ENCODE peak calls at places on chromosomes 13 and 19, in four cellular contexts. J, A, G and Y are unnamed samples.
A peak's percentile ranks its signal among the peaks of the same experiment; 100 is the strongest.

GRCh38 chr19:13143135-13143534 is 7.0 kb downstream of the STX10 start:
- DNase-seq in A (no peak), G (no peak), J (no peak), Y (no peak)

GRCh38 chr19:31013391-31013975 is 335.8 kb downstream of the TSHZ3 start:
- DNase-seq in J (no peak), A (no peak), G (no peak), Y (no peak)

GRCh38 chr19:35294859-35295258 is 2.9 kb downstream of the MAG start:
- DNase-seq in G (no peak), A (no peak), J (no peak), Y (no peak)

GRCh38 chr19:9914315-9915207 is 21.8 kb downstream of the OLFM2 start:
- DNase-seq in G (peak; percentile 74), J (peak; percentile 88), A (peak; percentile 93), Y (peak; percentile 77)

GRCh38 chr19:17454579-17454978 is 6.1 kb upstream of the TMEM221 start:
- DNase-seq in A (no peak), G (no peak), J (no peak), Y (no peak)

GRCh38 chr19:18869231-18869575 is 26.8 kb downstream of the CERS1 start:
- DNase-seq in G (no peak), J (no peak), A (no peak), Y (no peak)

GRCh38 chr19:42122691-42123607 is 9.3 kb downstream of the POU2F2 start:
- DNase-seq in A (no peak), J (peak; percentile 81), G (peak; percentile 44), Y (peak; percentile 26)

GRCh38 chr19:16764280-16764679 is 44.6 kb downstream of the NWD1 start:
- DNase-seq in G (no peak), J (no peak), A (no peak), Y (no peak)

GRCh38 chr13:28583661-28584091 is 75.3 kb upstream of the POMP start:
- DNase-seq in A (no peak), J (no peak), G (no peak), Y (no peak)

GRCh38 chr13:29946093-29946492 is 95.7 kb upstream of the UBL3 start:
- DNase-seq in J (no peak), A (no peak), G (no peak), Y (no peak)

GRCh38 chr13:31930901-31931522 is 100.6 kb upstream of the FRY start:
- DNase-seq in A (no peak), G (no peak), J (peak; percentile 28), Y (no peak)

GRCh38 chr13:107043016-107043957 is 475.4 kb upstream of the ARGLU1 start:
- DNase-seq in G (no peak), A (no peak), J (no peak), Y (no peak)

GRCh38 chr19:6071840-6072239 is 38.5 kb downstream of the RFX2 start:
- DNase-seq in J (no peak), A (peak; percentile 29), G (no peak), Y (no peak)

GRCh38 chr19:29587518-29587986 is 18.5 kb upstream of the POP4 start:
- DNase-seq in G (no peak), J (peak; percentile 82), A (no peak), Y (peak; percentile 49)

GRCh38 chr19:31894451-31894850 is 451.0 kb upstream of the ZNF507 start:
- DNase-seq in A (no peak), J (no peak), G (no peak), Y (no peak)

GRCh38 chr13:32969516-32969941 is 46.7 kb upstream of the KL start:
- DNase-seq in A (no peak), J (peak; percentile 8), G (no peak), Y (no peak)

GRCh38 chr19:27759896-27760295 is 1453.1 kb downstream of the UQCRFS1 start:
- DNase-seq in J (no peak), A (no peak), G (no peak), Y (no peak)

GRCh38 chr19:844300-844971 is 3.6 kb downstream of the PRTN3 start:
- DNase-seq in A (no peak), G (no peak), J (no peak), Y (no peak)

GRCh38 chr13:75195479-75196111 is 286.4 kb downstream of the TBC1D4 start:
- DNase-seq in J (no peak), A (no peak), G (no peak), Y (no peak)

GRCh38 chr13:60701919-60702318 is 304.9 kb downstream of the TDRD3 start:
- DNase-seq in G (no peak), J (no peak), A (no peak), Y (no peak)

GRCh38 chr13:71278512-71278911 is 588.5 kb downstream of the DACH1 start:
- DNase-seq in G (no peak), A (no peak), J (no peak), Y (no peak)

GRCh38 chr13:26785845-26786630 is 25.5 kb upstream of the GPR12 start:
- DNase-seq in J (peak; percentile 50), G (peak; percentile 86), A (peak; percentile 92), Y (peak; percentile 29)

GRCh38 chr19:8505680-8506401 is 3.4 kb upstream of the PRAM1 start:
- DNase-seq in G (peak; percentile 75), J (peak; percentile 82), A (peak; percentile 92), Y (peak; percentile 49)

GRCh38 chr13:99580500-99581268 is 79.4 kb downstream of the TM9SF2 start:
- DNase-seq in A (no peak), J (no peak), G (no peak), Y (no peak)

GRCh38 chr13:99339736-99340392 is 32.7 kb upstream of the GPR183 start:
- DNase-seq in J (peak; percentile 56), A (no peak), G (no peak), Y (peak; percentile 50)

GRCh38 chr19:16470911-16471811 is 609 bp downstream of the EPS15L1 start:
- DNase-seq in A (peak; percentile 89), G (peak; percentile 50), J (peak; percentile 47), Y (no peak)

GRCh38 chr19:1248454-1249297 is at the start of gene MIDN:
- DNase-seq in J (peak; percentile 91), G (peak; percentile 85), A (peak; percentile 96), Y (peak; percentile 77)

GRCh38 chr13:64274481-64275217 is 2859.0 kb upstream of the PCDH20 start:
- DNase-seq in A (no peak), J (no peak), G (no peak), Y (no peak)

GRCh38 chr19:30536975-30537374 is 164.8 kb downstream of the ZNF536 start:
- DNase-seq in G (no peak), A (peak; percentile 67), J (no peak), Y (no peak)

GRCh38 chr19:4454952-4455738 is 2.4 kb downstream of the UBXN6 start:
- DNase-seq in G (no peak), J (no peak), A (peak; percentile 85), Y (no peak)

GRCh38 chr13:99982021-99982740 is 597 bp downstream of the ZIC2 start:
- DNase-seq in G (no peak), J (no peak), A (no peak), Y (no peak)

GRCh38 chr13:22744688-22745452 is 435.9 kb upstream of the SGCG start:
- DNase-seq in J (no peak), G (no peak), A (no peak), Y (no peak)

GRCh38 chr13:51070005-51070649 is 40.9 kb downstream of the C13orf42 start:
- DNase-seq in G (peak; percentile 82), J (peak; percentile 81), A (peak; percentile 95), Y (peak; percentile 61)

GRCh38 chr19:46745521-46746280 is at the start of gene FKRP:
- DNase-seq in A (no peak), G (no peak), J (peak; percentile 37), Y (peak; percentile 33)

GRCh38 chr19:2469102-2469914 is 6.6 kb upstream of the GADD45B start:
- DNase-seq in J (peak; percentile 54), A (no peak), G (no peak), Y (no peak)

GRCh38 chr13:23330356-23330755 is 103.1 kb downstream of the SACS start:
- DNase-seq in G (no peak), A (no peak), J (no peak), Y (no peak)

GRCh38 chr13:21670006-21670882 is 629 bp upstream of the FGF9 start:
- DNase-seq in J (peak; percentile 70), A (peak; percentile 91), G (peak; percentile 79), Y (peak; percentile 44)

GRCh38 chr19:42216653-42217521 is 590 bp downstream of the DEDD2 start:
- DNase-seq in J (peak; percentile 56), G (peak; percentile 23), A (peak; percentile 91), Y (peak; percentile 8)

GRCh38 chr19:23516266-23516665 is 121.0 kb upstream of the ZNF91 start:
- DNase-seq in J (no peak), A (peak; percentile 28), G (no peak), Y (no peak)